ENCODE peak calls at places on chromosomes 1 and 21, in nine cellular contexts. H is BJ; L is transverse colon; B is nephron progenitor cell; P is CD4-positive, alpha-beta T cell; Z is GM10248; O is WTC11; I is breast epithelium; A is GM12878. J is an unnamed sample.

GRCh38 chr1:202249846-202250245 is 56.2 kb downstream of the LGR6 start:
- DNase-seq in H (no peak), L (no peak), B (no peak), P (no peak), Z (no peak), O (no peak), I (no peak), A (no peak), J (no peak)

GRCh38 chr1:178060789-178061556 is 32.9 kb upstream of the RASAL2 start:
- DNase-seq in H (peak), L (no peak), B (no peak), P (no peak), Z (no peak), O (peak), I (no peak), A (no peak), J (no peak)

GRCh38 chr1:234687011-234687410 is 77.0 kb upstream of the IRF2BP2 start:
- DNase-seq in H (no peak), L (no peak), B (no peak), P (no peak), Z (no peak), O (no peak), I (no peak), A (no peak), J (no peak)

GRCh38 chr21:18970941-18971340 is 567.4 kb upstream of the TMPRSS15 start:
- DNase-seq in H (no peak), L (no peak), B (no peak), P (no peak), Z (no peak), O (no peak), I (no peak), A (no peak), J (no peak)

GRCh38 chr1:228379666-228380065 is 27.0 kb downstream of the TRIM11 start:
- DNase-seq in H (no peak), L (no peak), B (no peak), P (no peak), Z (no peak), O (no peak), I (no peak), A (no peak), J (no peak)

GRCh38 chr1:162732566-162733335 is 57.8 kb upstream of the HSD17B7 start:
- DNase-seq in H (no peak), L (peak), B (no peak), P (no peak), Z (no peak), O (no peak), I (peak), A (no peak), J (no peak)

GRCh38 chr1:198531891-198532290 is 8.6 kb downstream of the ATP6V1G3 start:
- DNase-seq in H (no peak), L (no peak), B (no peak), P (no peak), Z (no peak), O (no peak), I (no peak), A (no peak), J (no peak)

GRCh38 chr1:2583331-2583791 is 3.2 kb upstream of the PRXL2B start:
- DNase-seq in H (no peak), L (no peak), B (no peak), P (no peak), Z (no peak), O (no peak), I (no peak), A (no peak), J (no peak)

GRCh38 chr1:244952280-244952933 is 88.1 kb upstream of the HNRNPU start:
- DNase-seq in H (no peak), L (no peak), B (no peak), P (no peak), Z (no peak), O (no peak), I (no peak), A (no peak), J (no peak)

GRCh38 chr1:56375184-56375837 is 204.1 kb downstream of the PLPP3 start:
- DNase-seq in H (no peak), L (no peak), B (no peak), P (no peak), Z (no peak), O (no peak), I (no peak), A (no peak), J (no peak)

GRCh38 chr1:30313584-30313983 is 409.8 kb downstream of the MATN1 start:
- DNase-seq in H (no peak), L (no peak), B (no peak), P (no peak), Z (no peak), O (no peak), I (no peak), A (no peak), J (no peak)

GRCh38 chr1:224921354-224921753 is 8.1 kb upstream of the DNAH14 start:
- DNase-seq in H (no peak), L (no peak), B (no peak), P (no peak), Z (no peak), O (no peak), I (no peak), A (no peak), J (no peak)

GRCh38 chr1:21574464-21575151 is 65.4 kb downstream of the ALPL start:
- DNase-seq in H (no peak), L (no peak), B (peak), P (no peak), Z (no peak), O (peak), I (peak), A (no peak), J (no peak)

GRCh38 chr1:6180215-6180577 is at the start of gene CHD5:
- DNase-seq in H (no peak), L (no peak), B (peak), P (peak), Z (no peak), O (peak), I (no peak), A (no peak), J (no peak)

GRCh38 chr1:33612877-33613487 is 140.5 kb downstream of the ZSCAN20 start:
- DNase-seq in H (peak), L (peak), B (peak), P (no peak), Z (peak), O (peak), I (peak), A (no peak), J (peak)

GRCh38 chr1:12615916-12616708 is 1.9 kb downstream of the DHRS3 start:
- DNase-seq in H (no peak), L (peak), B (peak), P (no peak), Z (no peak), O (peak), I (no peak), A (no peak), J (no peak)

GRCh38 chr1:234481771-234482170 is 2.8 kb upstream of the TARBP1 start:
- DNase-seq in H (no peak), L (no peak), B (no peak), P (no peak), Z (no peak), O (no peak), I (no peak), A (no peak), J (no peak)

GRCh38 chr1:244918422-244919319 is 54.3 kb upstream of the HNRNPU start:
- DNase-seq in H (no peak), L (peak), B (peak), P (peak), Z (peak), O (peak), I (no peak), A (no peak), J (no peak)

GRCh38 chr1:183275322-183275721 is 89.3 kb downstream of the LAMC2 start:
- DNase-seq in H (no peak), L (no peak), B (no peak), P (no peak), Z (no peak), O (no peak), I (no peak), A (no peak), J (no peak)

GRCh38 chr21:42809577-42810440 is 69.5 kb downstream of the WDR4 start:
- DNase-seq in H (no peak), L (no peak), B (no peak), P (no peak), Z (no peak), O (no peak), I (no peak), A (no peak), J (no peak)

GRCh38 chr1:199811163-199811562 is 216.3 kb upstream of the NR5A2 start:
- DNase-seq in H (no peak), L (no peak), B (no peak), P (no peak), Z (no peak), O (no peak), I (no peak), A (no peak), J (no peak)

GRCh38 chr21:39556176-39556575 is 56.6 kb upstream of the B3GALT5 start:
- DNase-seq in H (no peak), L (no peak), B (peak), P (no peak), Z (no peak), O (peak), I (peak), A (no peak), J (no peak)

GRCh38 chr1:219837274-219837993 is 90.9 kb downstream of the SLC30A10 start:
- DNase-seq in H (no peak), L (no peak), B (peak), P (no peak), Z (peak), O (no peak), I (no peak), A (no peak), J (no peak)
- TF ChIP-seq CTCF in H (peak), L (peak), B (peak), P (no peak), Z (peak), O (no peak), I (no peak), A (peak), J (peak)

GRCh38 chr1:174721246-174721645 is 273.5 kb downstream of the GPR52 start:
- DNase-seq in H (no peak), L (no peak), B (no peak), P (no peak), Z (no peak), O (no peak), I (no peak), A (no peak), J (no peak)

GRCh38 chr1:174726880-174727585 is 272.7 kb upstream of the CACYBP start:
- DNase-seq in H (no peak), L (no peak), B (no peak), P (no peak), Z (no peak), O (no peak), I (no peak), A (no peak), J (no peak)

GRCh38 chr1:174720618-174721017 is 272.9 kb downstream of the GPR52 start:
- DNase-seq in H (no peak), L (no peak), B (no peak), P (no peak), Z (no peak), O (no peak), I (no peak), A (no peak), J (no peak)

GRCh38 chr1:174723815-174724214 is 275.9 kb upstream of the CACYBP start:
- DNase-seq in H (no peak), L (no peak), B (no peak), P (no peak), Z (no peak), O (no peak), I (no peak), A (no peak), J (no peak)

DNA sequence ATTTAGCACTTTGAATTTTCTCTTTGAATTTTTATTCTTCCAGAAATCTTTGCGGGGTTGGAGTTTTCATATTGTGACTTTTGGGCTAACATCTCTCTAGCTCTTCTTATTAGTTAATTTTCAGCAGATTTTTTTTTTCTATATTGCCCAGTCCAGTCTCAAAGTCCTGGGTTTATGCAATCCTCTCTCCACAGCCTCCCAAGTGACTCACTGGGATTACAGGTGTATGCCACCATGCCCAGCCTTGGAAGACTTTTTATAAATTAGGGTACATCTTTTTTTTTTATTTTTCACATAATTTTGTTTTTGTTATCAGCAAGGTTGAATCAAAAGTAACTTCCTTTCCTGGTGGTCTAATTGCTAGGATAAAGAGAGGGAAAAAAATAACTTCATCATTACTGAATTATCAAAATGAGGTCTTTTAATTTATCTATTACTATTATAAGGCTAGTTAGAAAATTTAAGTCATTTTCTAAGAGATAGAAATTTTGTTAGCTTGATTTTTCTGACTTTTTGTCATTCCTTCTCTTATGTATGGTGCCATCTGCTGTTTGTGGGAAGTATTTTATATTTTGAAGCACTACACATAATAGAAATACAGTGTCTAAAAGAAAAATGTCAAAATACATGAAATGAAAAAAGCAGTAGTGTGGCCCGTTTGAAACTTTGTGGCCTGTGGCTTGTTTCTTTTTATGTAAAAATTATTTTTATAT is 273.4 kb upstream of the CACYBP start:
- DNase-seq in H (no peak), L (no peak), B (no peak), P (no peak), Z (no peak), O (no peak), I (no peak), A (no peak), J (no peak)
- TF ChIP-seq CTCF in H (peak), L (peak), B (peak), P (peak), Z (peak), O (no peak), I (peak), A (peak), J (no peak)

GRCh38 chr1:10928654-10929053 is 83.8 kb upstream of the TARDBP start:
- DNase-seq in H (no peak), L (no peak), B (no peak), P (no peak), Z (no peak), O (no peak), I (no peak), A (no peak), J (no peak)
- TF ChIP-seq CTCF in H (no peak), L (no peak), B (no peak), P (no peak), Z (no peak), O (no peak), I (no peak), A (no peak), J (no peak)

DNA sequence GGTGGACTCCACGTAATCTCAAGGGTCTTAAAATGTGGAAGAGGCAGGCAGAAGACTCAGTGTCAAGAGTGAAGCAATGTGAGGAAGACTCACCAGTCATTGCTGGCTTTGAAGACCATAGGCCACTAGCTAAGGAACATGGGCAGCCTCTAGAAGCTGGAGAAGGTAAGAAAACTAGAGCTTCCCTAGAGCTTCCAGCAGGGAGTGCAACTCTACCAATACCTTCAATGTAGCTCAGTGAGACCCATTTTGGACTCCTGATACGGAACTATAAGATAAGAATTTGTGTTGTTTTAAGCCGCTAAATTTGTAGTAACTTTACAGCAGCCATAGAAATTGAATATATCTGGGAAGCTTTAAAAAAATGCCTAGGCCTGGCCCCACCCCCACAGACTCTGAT is 18.9 kb downstream of the METTL13 start:
- DNase-seq in H (no peak), L (no peak), B (no peak), P (no peak), Z (no peak), O (no peak), I (no peak), A (no peak), J (no peak)
- TF ChIP-seq CTCF in H (no peak), L (no peak), B (no peak), P (no peak), Z (no peak), O (no peak), I (no peak), A (no peak), J (no peak)

J was measured in GM12864.